ENCODE peak calls at places on chromosomes 2 and 18, in nine cellular contexts. Z is colonic mucosa; P is thyroid gland; L is tibial nerve; M is uterus; U is BE2C; Q is right atrium auricular region; T is CD8-positive, alpha-beta T cell; S is mucosa of descending colon. H is an unnamed sample.

GRCh38 chr2:203681978-203682377 is 24.5 kb upstream of the CD28 start:
- DNase-seq in S (no peak), T (no peak), U (no peak), P (no peak), Z (no peak), L (no peak), M (no peak), Q (no peak), H (no peak)

GRCh38 chr18:51049137-51049536 is 19.1 kb downstream of the SMAD4 start:
- DNase-seq in U (no peak), Z (no peak), P (no peak), L (no peak), M (no peak), S (no peak), T (no peak), Q (no peak), H (no peak)

GRCh38 chr2:10283106-10284062 is 19.3 kb upstream of the HPCAL1 start:
- DNase-seq in S (peak; percentile 6), M (no peak), Q (no peak), U (no peak), T (no peak), L (no peak), P (peak; percentile 70), Z (no peak), H (no peak)

GRCh38 chr18:74499633-74500032 is 3.5 kb downstream of the CNDP2 start:
- DNase-seq in P (peak; percentile 88), U (no peak), M (peak; percentile 60), L (peak; percentile 73), S (peak; percentile 79), T (peak; percentile 61), Z (peak; percentile 89), Q (peak; percentile 63), H (no peak)

GRCh38 chr2:97995026-97995733 is 568 bp downstream of the TMEM131 start:
- DNase-seq in S (peak; percentile 78), Z (peak; percentile 62), L (peak; percentile 15), T (peak; percentile 69), Q (no peak), P (peak; percentile 64), U (no peak), M (peak; percentile 36), H (no peak)

GRCh38 chr18:36095936-36096519 is 28.7 kb upstream of the RPRD1A start:
- DNase-seq in L (no peak), U (no peak), S (no peak), Z (no peak), P (no peak), T (no peak), M (no peak), Q (no peak), H (no peak)

GRCh38 chr2:102073168-102073724 is 69.3 kb upstream of the IL1R1 start:
- DNase-seq in P (no peak), Z (no peak), U (no peak), L (no peak), M (no peak), Q (no peak), S (no peak), T (no peak), H (no peak)

GRCh38 chr2:144048631-144049060 is 471.3 kb downstream of the ZEB2 start:
- DNase-seq in P (no peak), Z (no peak), Q (no peak), T (no peak), M (no peak), U (no peak), S (no peak), L (no peak), H (no peak)

GRCh38 chr2:160242863-160243552 is 42.9 kb upstream of the ITGB6 start:
- DNase-seq in M (no peak), L (no peak), U (no peak), Z (no peak), T (no peak), P (no peak), S (no peak), Q (no peak), H (no peak)

GRCh38 chr2:33372940-33373553 is 103.4 kb upstream of the RASGRP3 start:
- DNase-seq in Q (no peak), L (no peak), M (no peak), T (no peak), S (no peak), U (peak; percentile 26), P (no peak), Z (peak; percentile 52), H (no peak)

GRCh38 chr18:78145096-78145495 is 834.5 kb upstream of the SALL3 start:
- DNase-seq in S (peak; percentile 36), T (no peak), L (no peak), Q (no peak), U (no peak), M (no peak), Z (no peak), P (no peak), H (no peak)

GRCh38 chr2:150125188-150125587 is 362.3 kb downstream of the RND3 start:
- DNase-seq in T (no peak), Z (no peak), L (no peak), U (no peak), Q (no peak), S (no peak), M (no peak), P (no peak), H (no peak)

GRCh38 chr2:172096661-172097547 is 5.8 kb downstream of the DLX2 start:
- DNase-seq in U (no peak), P (no peak), Z (no peak), M (no peak), T (no peak), S (peak; percentile 35), L (no peak), Q (no peak), H (no peak)

GRCh38 chr2:37599688-37600525 is 71.5 kb downstream of the CDC42EP3 start:
- DNase-seq in M (no peak), U (no peak), L (no peak), S (peak; percentile 57), P (peak; percentile 20), T (peak; percentile 90), Q (no peak), Z (no peak), H (no peak)

GRCh38 chr18:3995476-3996102 is 459.5 kb downstream of the DLGAP1 start:
- DNase-seq in L (no peak), P (peak; percentile 58), Q (no peak), S (no peak), M (peak; percentile 27), U (peak; percentile 24), Z (peak; percentile 62), T (peak; percentile 53), H (no peak)

DNA sequence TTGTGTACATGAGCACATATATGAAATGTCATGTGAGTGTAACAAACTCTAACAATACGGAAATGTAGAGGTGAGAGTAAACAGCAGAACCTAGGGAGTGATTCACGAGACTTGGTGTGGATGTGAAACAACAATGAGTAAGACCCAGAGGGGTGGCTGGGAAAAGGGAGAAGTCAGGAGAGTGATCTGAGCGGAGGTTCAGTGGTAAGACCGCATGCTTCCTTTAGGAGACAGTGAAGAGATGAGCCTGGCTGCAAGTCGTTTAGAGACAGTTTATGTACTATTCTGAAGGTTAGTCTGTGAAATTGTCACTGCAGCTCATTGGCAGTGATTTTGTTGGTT is 150.6 kb downstream of the PRPF40A start:
- DNase-seq in Q (no peak), Z (no peak), M (no peak), T (no peak), L (no peak), S (no peak), U (no peak), P (no peak), H (no peak)
- H3K4me3 ChIP-seq in Q (no peak overlapping the region), Z (no peak overlapping the region), M (no peak overlapping the region), T (no peak overlapping the region), L (no peak overlapping the region), S (no peak overlapping the region), U (no peak overlapping the region), P (no peak overlapping the region), H (no peak overlapping the region)

GRCh38 chr2:47041891-47042684 is 113.0 kb downstream of the STPG4 start:
- DNase-seq in Z (no peak), P (no peak), Q (no peak), S (no peak), U (no peak), T (no peak), L (no peak), M (no peak), H (no peak)

GRCh38 chr2:47041065-47041464 is 114.0 kb downstream of the STPG4 start:
- DNase-seq in U (peak; percentile 89), L (no peak), Q (peak; percentile 70), T (no peak), M (peak; percentile 59), S (no peak), Z (no peak), P (no peak), H (no peak)

GRCh38 chr2:47046271-47046670 is 108.8 kb downstream of the STPG4 start:
- DNase-seq in M (no peak), U (no peak), Q (no peak), Z (no peak), T (no peak), P (no peak), S (no peak), L (no peak), H (no peak)

GRCh38 chr2:47043142-47043890 is 111.8 kb downstream of the STPG4 start:
- DNase-seq in U (peak; percentile 92), T (no peak), M (peak; percentile 61), L (no peak), Z (no peak), S (no peak), P (peak; percentile 61), Q (peak; percentile 70), H (no peak)

GRCh38 chr2:47043891-47044239 is 111.2 kb downstream of the STPG4 start:
- DNase-seq in Q (no peak), Z (no peak), U (peak; percentile 51), M (no peak), S (no peak), P (no peak), L (no peak), T (no peak), H (no peak)
- H3K4me1 ChIP-seq in Q (no peaks in the 10 kb centered on the region), Z (no peaks in the 10 kb centered on the region), U (peaks cover 56% of the 10 kb centered on the region), M (peaks cover 6% of the 10 kb centered on the region), S (peaks cover 4% of the 10 kb centered on the region), P (no peaks in the 10 kb centered on the region), L (peaks cover 43% of the 10 kb centered on the region), T (no peaks in the 10 kb centered on the region), H (peaks cover 60% of the 10 kb centered on the region)

DNA sequence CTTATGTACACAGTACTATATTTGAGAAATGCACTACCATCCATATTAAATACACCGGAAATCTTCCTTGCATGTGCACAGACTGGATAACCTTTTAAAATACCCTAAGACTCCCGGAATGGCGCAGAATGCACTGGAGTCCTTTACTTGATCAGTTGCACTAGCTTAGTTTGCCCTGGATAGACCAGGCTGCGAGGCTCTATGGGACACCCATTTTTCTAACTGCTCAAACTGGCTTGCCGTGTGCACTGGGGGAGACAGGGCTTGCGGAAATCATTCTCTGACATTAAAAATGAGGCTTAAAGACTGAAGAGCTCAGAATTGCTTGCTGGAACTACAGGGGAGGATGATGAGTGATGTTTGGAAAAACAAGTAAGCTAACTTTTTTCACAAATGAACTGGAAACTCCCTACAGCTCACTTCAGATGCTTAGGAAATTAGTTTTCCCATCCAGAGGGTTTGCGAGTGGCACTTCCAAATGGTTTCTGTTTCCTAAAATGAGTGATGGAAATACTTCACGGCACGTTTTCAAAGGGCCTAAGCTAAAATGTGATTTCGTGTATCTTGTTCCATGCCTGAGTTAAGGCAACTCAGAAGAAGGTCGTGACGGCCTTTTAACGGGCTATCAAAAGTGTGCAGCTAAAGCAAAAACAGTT is 2.7 kb downstream of the NCK2 start:
- DNase-seq in T (no peak), L (no peak), Q (no peak), M (no peak), S (no peak), U (no peak), Z (no peak), P (no peak), H (no peak)
- H3K4me3 ChIP-seq in T (peak overlapping the region; percentile 91), L (peak overlapping the region; percentile 83), Q (no peak overlapping the region), M (no peak overlapping the region), S (no peak overlapping the region), U (no peak overlapping the region), Z (no peak overlapping the region), P (no peak overlapping the region), H (peak overlapping the region; percentile 15)

GRCh38 chr2:219449609-219450008 is 15.0 kb downstream of the SPEG start:
- DNase-seq in L (no peak), T (no peak), M (no peak), P (no peak), U (no peak), S (no peak), Q (no peak), Z (no peak), H (no peak)
- H3K4me1 ChIP-seq in L (no peaks in the 10 kb centered on the region), T (peaks cover 40% of the 10 kb centered on the region), M (peaks cover 18% of the 10 kb centered on the region), P (no peaks in the 10 kb centered on the region), U (peaks cover 43% of the 10 kb centered on the region), S (no peaks in the 10 kb centered on the region), Q (no peaks in the 10 kb centered on the region), Z (no peaks in the 10 kb centered on the region), H (peaks cover 95% of the 10 kb centered on the region)

H was measured in thoracic aorta.